ENCODE peak calls at places on chromosome 3, in six cellular contexts. T is GM10248, K is AG04450, Y is H9, D is Peyer's patch, W is GM23338. F is an unnamed sample.
A peak's percentile ranks its signal among the peaks of the same experiment; 100 is the strongest.

GRCh38 chr3:69212411-69213160 is 90.2 kb upstream of the LMOD3 start:
- DNase-seq in T (no peak), K (no peak), Y (no peak), D (no peak), W (no peak), F (no peak)

GRCh38 chr3:24496529-24497482 is 2.2 kb upstream of the THRB start:
- DNase-seq in T (no peak), K (peak; percentile 4), Y (peak; percentile 84), D (peak; percentile 45), W (peak; percentile 89), F (no peak)

GRCh38 chr3:134291300-134292254 is 40.9 kb upstream of the RYK start:
- DNase-seq in T (no peak), K (no peak), Y (no peak), D (no peak), W (no peak), F (no peak)

GRCh38 chr3:142976621-142977398 is 13.3 kb upstream of the PAQR9 start:
- DNase-seq in T (no peak), K (peak; percentile 85), Y (peak; percentile 45), D (no peak), W (peak; percentile 32), F (no peak)

GRCh38 chr3:164883161-164883560 is 195.1 kb downstream of the SI start:
- DNase-seq in T (no peak), K (no peak), Y (no peak), D (no peak), W (no peak), F (no peak)

GRCh38 chr3:106957021-106957420 is 420.2 kb upstream of the CCDC54 start:
- DNase-seq in T (no peak), K (peak; percentile 48), Y (no peak), D (no peak), W (no peak), F (no peak)

GRCh38 chr3:194095464-194095863 is 40.5 kb upstream of the HES1 start:
- DNase-seq in T (no peak), K (no peak), Y (no peak), D (no peak), W (no peak), F (peak; percentile 23)

GRCh38 chr3:177448987-177449975 is 252.0 kb upstream of the TBL1XR1 start:
- DNase-seq in T (peak; percentile 60), K (no peak), Y (no peak), D (peak; percentile 29), W (no peak), F (peak; percentile 21)

GRCh38 chr3:24220859-24221657 is 273.6 kb downstream of the THRB start:
- DNase-seq in T (no peak), K (peak; percentile 68), Y (no peak), D (no peak), W (peak; percentile 54), F (no peak)

GRCh38 chr3:157948605-157949383 is 157.4 kb downstream of the SHOX2 start:
- DNase-seq in T (no peak), K (no peak), Y (no peak), D (no peak), W (peak; percentile 17), F (no peak)

GRCh38 chr3:53223025-53223424 is 32.8 kb downstream of the TKT start:
- DNase-seq in T (no peak), K (no peak), Y (no peak), D (no peak), W (no peak), F (no peak)
- TF ChIP-seq CTCF in T (no peak), K (no peak), Y (no peak), D (no peak), W (no peak), F (no peak)

GRCh38 chr3:172877011-172877410 is 126.5 kb downstream of the ECT2 start:
- DNase-seq in T (no peak), K (no peak), Y (no peak), D (no peak), W (peak; percentile 24), F (no peak)
- TF ChIP-seq CTCF in T (no peak), K (no peak), Y (no peak), D (no peak), W (no peak), F (no peak)

GRCh38 chr3:11260460-11260859 is 11.7 kb upstream of the ATG7 start:
- DNase-seq in T (no peak), K (no peak), Y (no peak), D (no peak), W (no peak), F (no peak)
- TF ChIP-seq CTCF in T (peak; percentile 16), K (no peak), Y (peak; percentile 11), D (no peak), W (peak; percentile 7), F (no peak)

DNA sequence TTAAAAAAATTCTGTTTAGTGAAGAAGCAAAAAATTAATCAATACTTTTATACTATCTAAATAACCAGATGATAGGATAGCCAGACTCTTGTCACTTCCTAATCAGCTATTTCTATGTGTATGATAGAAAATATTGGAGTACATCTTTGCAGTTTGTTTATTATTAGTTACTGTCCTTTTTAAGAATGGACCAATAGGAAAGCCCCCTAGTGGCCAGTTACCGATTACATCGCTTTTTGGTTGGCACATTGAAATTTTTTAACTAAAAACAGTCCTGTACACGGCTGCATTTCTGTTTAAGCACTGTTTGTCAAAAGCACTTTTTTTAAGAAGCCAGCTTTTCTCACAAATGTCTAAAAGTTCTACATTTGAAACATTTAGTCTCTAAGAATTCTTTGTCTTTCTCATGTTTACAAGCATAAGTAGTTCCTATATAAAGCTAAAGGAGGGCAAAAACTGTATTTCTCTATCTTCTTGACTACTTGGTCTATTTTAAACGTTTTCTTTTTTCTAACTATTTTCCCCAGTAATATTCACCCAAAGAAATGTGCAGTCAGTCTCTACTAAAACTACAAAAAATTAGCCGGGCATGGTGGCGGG is 253.2 kb upstream of the LRTM1 start:
- DNase-seq in T (peak; percentile 51), K (no peak), Y (no peak), D (no peak), W (peak; percentile 74), F (peak; percentile 23)
- TF ChIP-seq CTCF in T (peak; percentile 50), K (peak; percentile 62), Y (peak; percentile 92), D (peak; percentile 66), W (peak; percentile 54), F (peak; percentile 70)

GRCh38 chr3:58179235-58180098 is 31.3 kb downstream of the DNASE1L3 start:
- DNase-seq in T (no peak), K (no peak), Y (no peak), D (no peak), W (no peak), F (no peak)

GRCh38 chr3:58178528-58179234 is 32.1 kb downstream of the DNASE1L3 start:
- DNase-seq in T (no peak), K (no peak), Y (no peak), D (no peak), W (no peak), F (peak; percentile 15)

GRCh38 chr3:58176185-58176530 is 34.6 kb downstream of the DNASE1L3 start:
- DNase-seq in T (no peak), K (no peak), Y (no peak), D (no peak), W (no peak), F (no peak)

GRCh38 chr3:58176827-58177489 is 33.8 kb downstream of the DNASE1L3 start:
- DNase-seq in T (no peak), K (no peak), Y (peak; percentile 57), D (no peak), W (no peak), F (peak; percentile 26)

GRCh38 chr3:58177747-58178527 is 32.8 kb downstream of the DNASE1L3 start:
- DNase-seq in T (peak; percentile 89), K (peak; percentile 48), Y (peak; percentile 91), D (peak; percentile 89), W (peak; percentile 93), F (peak; percentile 91)
- TF ChIP-seq CTCF in T (peak; percentile 96), K (peak; percentile 89), Y (peak; percentile 98), D (peak; percentile 97), W (peak; percentile 92), F (peak; percentile 98)

GRCh38 chr3:130702985-130703384 is 43.6 kb downstream of the PIK3R4 start:
- DNase-seq in T (no peak), K (no peak), Y (no peak), D (no peak), W (no peak), F (no peak)

GRCh38 chr3:130700541-130700940 is 46.1 kb downstream of the PIK3R4 start:
- DNase-seq in T (no peak), K (no peak), Y (no peak), D (no peak), W (no peak), F (no peak)

GRCh38 chr3:130705501-130705900 is 41.1 kb downstream of the PIK3R4 start:
- DNase-seq in T (no peak), K (no peak), Y (no peak), D (no peak), W (no peak), F (no peak)

DNA sequence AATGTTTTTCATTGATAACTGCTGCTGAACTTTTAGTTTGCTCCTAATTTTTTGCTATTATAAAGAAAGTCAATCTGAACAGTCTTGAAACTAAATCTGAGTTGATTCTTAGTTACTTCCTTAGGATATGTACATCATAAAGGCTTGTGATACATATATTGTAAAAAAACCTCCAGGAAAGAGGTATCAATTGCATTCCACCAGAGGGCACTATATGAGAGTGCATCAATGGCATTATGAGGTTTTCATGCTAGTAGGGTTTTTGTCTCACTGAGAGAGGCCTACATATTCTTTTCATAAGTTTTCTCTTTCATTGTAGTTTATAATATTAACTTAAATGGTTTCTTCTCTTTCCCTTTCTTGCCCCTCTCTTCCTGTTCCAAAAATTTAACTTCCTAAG is 46.9 kb downstream of the PIK3R4 start:
- DNase-seq in T (peak; percentile 28), K (no peak), Y (no peak), D (no peak), W (peak; percentile 69), F (no peak)
- TF ChIP-seq CTCF in T (peak; percentile 44), K (peak; percentile 48), Y (peak; percentile 77), D (peak; percentile 43), W (peak; percentile 71), F (peak; percentile 56)

GRCh38 chr3:49469876-49470713 is at the start of gene DAG1:
- DNase-seq in T (peak; percentile 98), K (peak; percentile 81), Y (peak; percentile 97), D (peak; percentile 97), W (peak; percentile 97), F (peak; percentile 96)
- TF ChIP-seq CTCF in T (no peak), K (no peak), Y (no peak), D (no peak), W (no peak), F (no peak)